ENCODE peak calls at places on chromosome 16, in seven cellular contexts. J is WTC11, Z is glutamatergic neuron, N is ovary, I is mucosa of descending colon, W is neural crest cell, T is natural killer cell. H is an unnamed sample.

GRCh38 chr16:73010150-73010676 is 37.7 kb downstream of the ZFHX3 start:
- DNase-seq in T (no peak), J (no peak), N (no peak), I (no peak), W (no peak), Z (peak), H (no peak)

GRCh38 chr16:55809386-55809785 is 23.5 kb downstream of the CES1 start:
- DNase-seq in N (no peak), I (no peak), Z (no peak), J (no peak), W (no peak), T (no peak), H (no peak)

GRCh38 chr16:1330260-1330914 is 3.1 kb upstream of the BAIAP3 start:
- DNase-seq in I (no peak), J (peak), T (no peak), W (no peak), Z (peak), N (no peak), H (no peak)

GRCh38 chr16:442976-443375 is 17.5 kb downstream of the RAB11FIP3 start:
- DNase-seq in I (no peak), J (no peak), Z (no peak), T (no peak), W (no peak), N (no peak), H (no peak)

GRCh38 chr16:12178251-12178990 is 201.9 kb downstream of the SNX29 start:
- DNase-seq in J (no peak), T (no peak), N (peak), W (no peak), I (no peak), Z (no peak), H (no peak)

GRCh38 chr16:76653390-76654026 is 376.3 kb downstream of the CNTNAP4 start:
- DNase-seq in Z (no peak), W (peak), N (no peak), T (no peak), I (no peak), J (no peak), H (peak)

GRCh38 chr16:51035110-51035498 is 116.0 kb downstream of the SALL1 start:
- DNase-seq in Z (peak), J (no peak), N (no peak), W (no peak), I (no peak), T (no peak), H (no peak)

GRCh38 chr16:53968896-53969295 is 264.9 kb downstream of the FTO start:
- DNase-seq in T (no peak), I (no peak), W (no peak), J (no peak), N (no peak), Z (no peak), H (no peak)

GRCh38 chr16:86671486-86672214 is 93.3 kb downstream of the FOXL1 start:
- DNase-seq in W (no peak), Z (no peak), T (no peak), J (no peak), I (no peak), N (no peak), H (no peak)

GRCh38 chr16:81526935-81527334 is 82.3 kb downstream of the CMIP start:
- DNase-seq in N (peak), J (no peak), Z (no peak), T (no peak), I (peak), W (no peak), H (no peak)

GRCh38 chr16:81480856-81481821 is 36.5 kb downstream of the CMIP start:
- DNase-seq in W (no peak), J (no peak), T (peak), N (no peak), Z (no peak), I (peak), H (no peak)

GRCh38 chr16:88469615-88470395 is 16.7 kb downstream of the ZFPM1 start:
- DNase-seq in N (no peak), T (no peak), J (no peak), I (no peak), Z (no peak), W (no peak), H (no peak)

GRCh38 chr16:86300746-86301480 is 209.4 kb upstream of the FOXF1 start:
- DNase-seq in Z (peak), T (no peak), J (peak), N (no peak), I (no peak), W (no peak), H (no peak)

GRCh38 chr16:86778978-86779377 is 200.6 kb downstream of the FOXL1 start:
- DNase-seq in T (no peak), Z (no peak), I (no peak), W (no peak), N (no peak), J (no peak), H (no peak)

GRCh38 chr16:27529962-27530361 is 19.8 kb downstream of the GTF3C1 start:
- DNase-seq in T (no peak), W (no peak), Z (no peak), N (no peak), J (no peak), I (no peak), H (no peak)

GRCh38 chr16:20944861-20945390 is 44.4 kb downstream of the LYRM1 start:
- DNase-seq in W (no peak), Z (no peak), T (no peak), I (no peak), N (no peak), J (no peak), H (no peak)

GRCh38 chr16:57475711-57476339 is 10.5 kb downstream of the DOK4 start:
- DNase-seq in I (peak), N (no peak), W (peak), Z (peak), T (peak), J (peak), H (peak)

GRCh38 chr16:75192606-75193264 is 14.2 kb downstream of the CTRB2 start:
- DNase-seq in I (no peak), N (no peak), J (no peak), W (no peak), Z (no peak), T (no peak), H (no peak)

GRCh38 chr16:23959069-23959800 is 123.5 kb downstream of the PRKCB start:
- DNase-seq in T (no peak), Z (no peak), I (no peak), W (no peak), J (no peak), N (no peak), H (no peak)

GRCh38 chr16:73878616-73879015 is 418.0 kb upstream of the PSMD7 start:
- DNase-seq in T (no peak), W (no peak), I (no peak), J (no peak), Z (no peak), N (no peak), H (peak)

GRCh38 chr16:53695070-53695469 is 8.6 kb downstream of the RPGRIP1L start:
- DNase-seq in Z (no peak), J (no peak), N (no peak), T (no peak), I (no peak), W (no peak), H (no peak)

GRCh38 chr16:49530396-49530795 is 156.8 kb downstream of the C16orf78 start:
- DNase-seq in Z (no peak), T (no peak), N (no peak), W (no peak), I (no peak), J (no peak), H (no peak)

GRCh38 chr16:88374736-88375135 is 8.0 kb upstream of the ZNF469 start:
- DNase-seq in I (peak), Z (peak), T (no peak), N (no peak), W (no peak), J (peak), H (peak)

GRCh38 chr16:11386791-11387546 is 41.7 kb downstream of the RMI2 start:
- DNase-seq in N (no peak), W (peak), J (peak), I (no peak), T (no peak), Z (peak), H (peak)

GRCh38 chr16:87484487-87485331 is 8.1 kb downstream of the ZCCHC14 start:
- DNase-seq in J (no peak), Z (no peak), I (no peak), T (no peak), N (no peak), W (no peak), H (no peak)

GRCh38 chr16:82456683-82457082 is 170.1 kb upstream of the CDH13 start:
- DNase-seq in Z (peak), I (no peak), N (no peak), T (peak), J (peak), W (peak), H (peak)

GRCh38 chr16:16021988-16022682 is 72.7 kb downstream of the ABCC1 start:
- DNase-seq in Z (peak), I (peak), T (no peak), N (peak), W (no peak), J (no peak), H (peak)

GRCh38 chr16:87483481-87483880 is 9.3 kb downstream of the ZCCHC14 start:
- DNase-seq in T (no peak), N (no peak), W (no peak), Z (no peak), I (no peak), J (no peak), H (no peak)

GRCh38 chr16:71722801-71723536 is 1.5 kb downstream of the PHLPP2 start:
- DNase-seq in Z (peak), W (peak), I (peak), J (peak), N (peak), T (peak), H (peak)

GRCh38 chr16:66169817-66170216 is 196.7 kb upstream of the CDH5 start:
- DNase-seq in N (no peak), Z (no peak), W (no peak), J (no peak), T (no peak), I (no peak), H (no peak)

GRCh38 chr16:58331024-58331707 is 36.3 kb upstream of the PRSS54 start:
- DNase-seq in Z (peak), I (no peak), N (no peak), T (no peak), J (peak), W (peak), H (peak)

GRCh38 chr16:29111421-29111820 is 126.6 kb downstream of the LAT start:
- DNase-seq in I (no peak), N (no peak), T (no peak), Z (no peak), J (no peak), W (no peak), H (no peak)

GRCh38 chr16:81650982-81651562 is 128.0 kb upstream of the PLCG2 start:
- DNase-seq in N (peak), T (no peak), J (peak), I (peak), Z (peak), W (no peak), H (peak)

GRCh38 chr16:19900590-19900989 is 15.9 kb upstream of the GPRC5B start:
- DNase-seq in I (no peak), N (no peak), T (no peak), W (no peak), J (no peak), Z (no peak), H (no peak)
- TF ChIP-seq CTCF in I (no peak), N (no peak), T (no peak), W (peak), J (no peak), Z (no peak), H (no peak)

GRCh38 chr16:78703951-78704350 is 604.5 kb downstream of the WWOX start:
- DNase-seq in W (no peak), J (no peak), Z (no peak), T (no peak), N (no peak), I (no peak), H (no peak)

GRCh38 chr16:78704421-78704820 is 605.0 kb downstream of the WWOX start:
- DNase-seq in J (no peak), Z (no peak), I (no peak), T (no peak), W (no peak), N (no peak), H (no peak)

GRCh38 chr16:78706637-78707036 is 607.2 kb downstream of the WWOX start:
- DNase-seq in J (no peak), Z (no peak), I (no peak), T (no peak), W (no peak), N (no peak), H (no peak)

GRCh38 chr16:78709137-78709871 is 609.9 kb downstream of the WWOX start:
- DNase-seq in J (no peak), N (no peak), T (no peak), I (no peak), W (no peak), Z (no peak), H (no peak)

DNA sequence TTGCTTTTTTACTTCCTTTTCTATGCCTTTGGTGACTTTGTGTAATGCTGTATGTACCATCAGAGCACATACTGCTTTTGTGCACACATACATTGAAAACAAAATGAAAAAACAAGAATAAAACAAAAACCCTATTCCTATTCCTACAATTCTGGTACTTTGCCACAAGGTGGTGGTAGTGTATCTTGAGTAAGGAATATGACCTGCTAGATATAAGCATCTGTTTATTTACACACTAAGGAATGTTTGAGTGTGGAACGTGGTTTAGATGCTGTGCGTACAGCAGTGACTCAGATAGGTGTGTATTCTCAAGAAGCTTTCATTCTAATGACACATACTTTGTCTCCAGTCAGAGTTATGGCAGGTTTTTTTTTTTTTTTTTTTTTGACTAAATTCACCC is 606.2 kb downstream of the WWOX start:
- DNase-seq in J (no peak), I (no peak), N (no peak), W (no peak), Z (no peak), T (no peak), H (no peak)
- TF ChIP-seq CTCF in J (peak), I (peak), N (no peak), W (peak), Z (peak), T (peak), H (peak)

GRCh38 chr16:89981414-89981813 is 32.9 kb downstream of the DEF8 start:
- DNase-seq in I (no peak), T (no peak), W (no peak), Z (no peak), N (no peak), J (no peak), H (no peak)
- TF ChIP-seq CTCF in I (no peak), T (no peak), W (no peak), Z (no peak), N (no peak), J (no peak), H (no peak)

GRCh38 chr16:67943256-67943618 is 683 bp downstream of the LCAT start:
- DNase-seq in W (no peak), T (no peak), I (no peak), Z (no peak), N (peak), J (no peak), H (no peak)

GRCh38 chr16:67942510-67943255 is 1.2 kb downstream of the LCAT start:
- DNase-seq in W (no peak), T (no peak), Z (no peak), I (peak), N (peak), J (no peak), H (no peak)

GRCh38 chr16:67945392-67945933 is 1.5 kb upstream of the LCAT start:
- DNase-seq in T (no peak), I (no peak), W (no peak), N (no peak), Z (no peak), J (no peak), H (no peak)

GRCh38 chr16:67944690-67945391 is 921 bp upstream of the LCAT start:
- DNase-seq in W (no peak), T (no peak), N (no peak), J (no peak), I (no peak), Z (no peak), H (no peak)

GRCh38 chr16:67943619-67944503 is at the start of gene LCAT:
- DNase-seq in T (no peak), J (no peak), Z (no peak), W (no peak), N (peak), I (peak), H (no peak)
- TF ChIP-seq CTCF in T (no peak), J (no peak), Z (no peak), W (no peak), N (no peak), I (no peak), H (no peak)

DNA sequence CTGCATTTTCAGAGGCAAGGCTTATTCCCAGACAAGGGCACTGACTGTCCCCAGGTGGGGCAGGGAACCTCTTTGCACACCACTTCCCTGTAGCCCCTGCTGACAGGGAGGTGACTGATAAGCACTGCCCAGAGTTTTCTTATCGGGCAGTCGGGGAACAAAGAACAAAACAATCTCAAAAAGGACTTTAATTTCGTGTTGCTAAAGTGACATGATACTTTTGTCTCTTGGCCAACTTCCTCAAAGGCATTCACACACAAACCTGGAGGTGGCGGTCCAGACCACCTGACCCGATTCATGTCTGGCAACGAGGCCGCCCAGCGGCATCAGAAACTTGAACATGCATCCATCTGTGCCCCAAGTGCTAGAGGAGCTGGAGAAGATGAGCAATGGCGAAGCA is 28.9 kb downstream of the ZDHHC7 start:
- DNase-seq in T (no peak), Z (no peak), N (no peak), J (no peak), W (no peak), I (peak), H (no peak)
- TF ChIP-seq CTCF in T (no peak), Z (no peak), N (no peak), J (no peak), W (no peak), I (no peak), H (no peak)

GRCh38 chr16:68782198-68783174 is 45.4 kb downstream of the CDH1 start:
- DNase-seq in I (no peak), W (no peak), N (no peak), J (no peak), T (no peak), Z (no peak), H (no peak)

GRCh38 chr16:68785715-68786114 is 48.6 kb downstream of the CDH1 start:
- DNase-seq in N (no peak), Z (no peak), W (no peak), T (no peak), I (no peak), J (no peak), H (no peak)

GRCh38 chr16:68784721-68785120 is 47.6 kb downstream of the CDH1 start:
- DNase-seq in J (no peak), T (no peak), N (no peak), Z (no peak), W (no peak), I (no peak), H (no peak)

GRCh38 chr16:68781784-68782183 is 44.7 kb downstream of the CDH1 start:
- DNase-seq in J (no peak), Z (no peak), I (no peak), W (no peak), T (no peak), N (no peak), H (no peak)

GRCh38 chr16:68784226-68784625 is 47.1 kb downstream of the CDH1 start:
- DNase-seq in I (no peak), Z (no peak), N (no peak), W (no peak), T (no peak), J (no peak), H (no peak)
- TF ChIP-seq CTCF in I (no peak), Z (no peak), N (no peak), W (no peak), T (no peak), J (no peak), H (no peak)

GRCh38 chr16:17457513-17457912 is 13.2 kb downstream of the XYLT1 start:
- DNase-seq in T (no peak), I (no peak), W (no peak), J (no peak), N (no peak), Z (no peak), H (no peak)
- TF ChIP-seq CTCF in T (no peak), I (no peak), W (no peak), J (no peak), N (no peak), Z (no peak), H (no peak)

GRCh38 chr16:2468142-2468724 is 2.9 kb upstream of the NTN3 start:
- DNase-seq in J (peak), W (no peak), I (no peak), N (no peak), Z (peak), T (no peak), H (peak)

GRCh38 chr16:2464333-2464732 is 4.4 kb downstream of the TEDC2 start:
- DNase-seq in N (no peak), J (no peak), I (no peak), T (no peak), W (no peak), Z (no peak), H (no peak)

GRCh38 chr16:2467301-2468141 is 3.6 kb upstream of the NTN3 start:
- DNase-seq in T (no peak), J (peak), Z (peak), W (peak), N (peak), I (peak), H (peak)

GRCh38 chr16:2466667-2467300 is 4.3 kb upstream of the NTN3 start:
- DNase-seq in I (no peak), J (no peak), T (no peak), N (no peak), W (no peak), Z (no peak), H (no peak)

GRCh38 chr16:2465653-2466415 is 5.3 kb upstream of the NTN3 start:
- DNase-seq in T (no peak), Z (no peak), J (peak), W (no peak), I (no peak), N (no peak), H (no peak)
- TF ChIP-seq CTCF in T (no peak), Z (peak), J (no peak), W (peak), I (no peak), N (no peak), H (peak)

GRCh38 chr16:8374032-8374431 is 216.3 kb downstream of the TMEM114 start:
- DNase-seq in J (no peak), Z (no peak), T (no peak), W (no peak), I (no peak), N (no peak), H (no peak)
- TF ChIP-seq CTCF in J (no peak), Z (no peak), T (no peak), W (peak), I (no peak), N (no peak), H (no peak)

GRCh38 chr16:63458842-63459241 is 1422.6 kb upstream of the CDH8 start:
- DNase-seq in W (no peak), I (no peak), Z (no peak), N (no peak), T (no peak), J (no peak), H (no peak)

GRCh38 chr16:63457869-63458268 is 1421.6 kb upstream of the CDH8 start:
- DNase-seq in Z (no peak), J (no peak), T (no peak), I (no peak), W (no peak), N (no peak), H (no peak)

GRCh38 chr16:63461248-63461841 is 1425.1 kb upstream of the CDH8 start:
- DNase-seq in N (no peak), T (no peak), I (no peak), J (peak), Z (peak), W (peak), H (peak)
- TF ChIP-seq CTCF in N (no peak), T (no peak), I (no peak), J (peak), Z (peak), W (peak), H (peak)

H was measured in nephron progenitor cell.